ENCODE peak calls at places on chromosomes 13 and 19, in ten cellular contexts. One of them, this sample, is unnamed.

GRCh38 chr13:102721800-102722231 is 27.0 kb upstream of the METTL21C start:
- DNase-seq in Peyer's patch: no peak
- DNase-seq in tibial artery: no peak
- DNase-seq in GM23338: no peak
- DNase-seq in fibroblast of the aortic adventitia: peak
- DNase-seq in PC-9: no peak
- DNase-seq in NB4: no peak
- DNase-seq in fibroblast of pulmonary artery: peak
- DNase-seq in cardiac fibroblast: peak
- DNase-seq in lower lobe of right lung: no peak
- DNase-seq in this sample: no peak

GRCh38 chr19:2923510-2923909 is 21.3 kb downstream of the ZNF77 start:
- DNase-seq in PC-9: no peak
- DNase-seq in fibroblast of the aortic adventitia: peak
- DNase-seq in NB4: no peak
- DNase-seq in cardiac fibroblast: peak
- DNase-seq in GM23338: no peak
- DNase-seq in lower lobe of right lung: no peak
- DNase-seq in tibial artery: no peak
- DNase-seq in Peyer's patch: peak
- DNase-seq in fibroblast of pulmonary artery: peak
- DNase-seq in this sample: peak

GRCh38 chr19:45178262-45179062 is at the start of gene BLOC1S3:
- DNase-seq in PC-9: peak
- DNase-seq in lower lobe of right lung: peak
- DNase-seq in fibroblast of the aortic adventitia: peak
- DNase-seq in NB4: peak
- DNase-seq in cardiac fibroblast: peak
- DNase-seq in GM23338: peak
- DNase-seq in tibial artery: peak
- DNase-seq in fibroblast of pulmonary artery: peak
- DNase-seq in Peyer's patch: peak
- DNase-seq in this sample: peak

GRCh38 chr19:13959962-13960862 is 7.9 kb downstream of the DCAF15 start:
- DNase-seq in lower lobe of right lung: no peak
- DNase-seq in fibroblast of the aortic adventitia: no peak
- DNase-seq in NB4: peak
- DNase-seq in fibroblast of pulmonary artery: no peak
- DNase-seq in cardiac fibroblast: no peak
- DNase-seq in PC-9: no peak
- DNase-seq in tibial artery: no peak
- DNase-seq in Peyer's patch: no peak
- DNase-seq in GM23338: peak
- DNase-seq in this sample: no peak

GRCh38 chr13:80871481-80871880 is 530.6 kb upstream of the SPRY2 start:
- DNase-seq in GM23338: no peak
- DNase-seq in PC-9: no peak
- DNase-seq in fibroblast of pulmonary artery: peak
- DNase-seq in lower lobe of right lung: no peak
- DNase-seq in Peyer's patch: no peak
- DNase-seq in fibroblast of the aortic adventitia: peak
- DNase-seq in cardiac fibroblast: peak
- DNase-seq in tibial artery: no peak
- DNase-seq in NB4: no peak
- DNase-seq in this sample: no peak

GRCh38 chr13:73329355-73329754 is 270.6 kb downstream of the KLF5 start:
- DNase-seq in Peyer's patch: no peak
- DNase-seq in fibroblast of pulmonary artery: no peak
- DNase-seq in GM23338: peak
- DNase-seq in cardiac fibroblast: no peak
- DNase-seq in PC-9: no peak
- DNase-seq in fibroblast of the aortic adventitia: no peak
- DNase-seq in tibial artery: no peak
- DNase-seq in lower lobe of right lung: no peak
- DNase-seq in NB4: no peak
- DNase-seq in this sample: no peak

GRCh38 chr19:45767881-45768643 is 990 bp downstream of the SIX5 start:
- DNase-seq in tibial artery: peak
- DNase-seq in cardiac fibroblast: peak
- DNase-seq in lower lobe of right lung: peak
- DNase-seq in PC-9: peak
- DNase-seq in fibroblast of pulmonary artery: peak
- DNase-seq in Peyer's patch: peak
- DNase-seq in NB4: peak
- DNase-seq in GM23338: peak
- DNase-seq in fibroblast of the aortic adventitia: peak
- DNase-seq in this sample: peak

GRCh38 chr19:29546583-29547190 is 20.9 kb downstream of the VSTM2B start:
- DNase-seq in tibial artery: peak
- DNase-seq in cardiac fibroblast: no peak
- DNase-seq in PC-9: no peak
- DNase-seq in lower lobe of right lung: no peak
- DNase-seq in GM23338: no peak
- DNase-seq in fibroblast of the aortic adventitia: no peak
- DNase-seq in Peyer's patch: peak
- DNase-seq in NB4: no peak
- DNase-seq in fibroblast of pulmonary artery: no peak
- DNase-seq in this sample: no peak

GRCh38 chr13:21933001-21933400 is 262.1 kb downstream of the FGF9 start:
- DNase-seq in cardiac fibroblast: no peak
- DNase-seq in tibial artery: no peak
- DNase-seq in lower lobe of right lung: no peak
- DNase-seq in PC-9: no peak
- DNase-seq in Peyer's patch: no peak
- DNase-seq in fibroblast of pulmonary artery: no peak
- DNase-seq in GM23338: no peak
- DNase-seq in NB4: no peak
- DNase-seq in fibroblast of the aortic adventitia: no peak
- DNase-seq in this sample: no peak

GRCh38 chr13:104975272-104975671 is 1560.2 kb downstream of the EFNB2 start:
- DNase-seq in GM23338: no peak
- DNase-seq in Peyer's patch: no peak
- DNase-seq in tibial artery: no peak
- DNase-seq in PC-9: no peak
- DNase-seq in fibroblast of pulmonary artery: no peak
- DNase-seq in NB4: no peak
- DNase-seq in fibroblast of the aortic adventitia: no peak
- DNase-seq in lower lobe of right lung: no peak
- DNase-seq in cardiac fibroblast: no peak
- DNase-seq in this sample: no peak

GRCh38 chr13:78598933-78599332 is 4.4 kb downstream of the POU4F1 start:
- DNase-seq in fibroblast of the aortic adventitia: no peak
- DNase-seq in cardiac fibroblast: no peak
- DNase-seq in tibial artery: no peak
- DNase-seq in Peyer's patch: no peak
- DNase-seq in NB4: no peak
- DNase-seq in fibroblast of pulmonary artery: no peak
- DNase-seq in lower lobe of right lung: no peak
- DNase-seq in PC-9: no peak
- DNase-seq in GM23338: no peak
- DNase-seq in this sample: no peak

GRCh38 chr19:17329061-17329767 is 5.4 kb downstream of the ANO8 start:
- DNase-seq in PC-9: no peak
- DNase-seq in NB4: no peak
- DNase-seq in GM23338: peak
- DNase-seq in fibroblast of the aortic adventitia: no peak
- DNase-seq in cardiac fibroblast: no peak
- DNase-seq in tibial artery: no peak
- DNase-seq in lower lobe of right lung: no peak
- DNase-seq in Peyer's patch: no peak
- DNase-seq in fibroblast of pulmonary artery: no peak
- DNase-seq in this sample: no peak

GRCh38 chr13:20565120-20565736 is 1.7 kb upstream of the IFT88 start:
- DNase-seq in GM23338: peak
- DNase-seq in fibroblast of the aortic adventitia: no peak
- DNase-seq in tibial artery: no peak
- DNase-seq in PC-9: no peak
- DNase-seq in NB4: no peak
- DNase-seq in Peyer's patch: no peak
- DNase-seq in lower lobe of right lung: no peak
- DNase-seq in fibroblast of pulmonary artery: no peak
- DNase-seq in cardiac fibroblast: no peak
- DNase-seq in this sample: no peak

GRCh38 chr19:10231624-10232228 is 595 bp upstream of the S1PR2 start:
- DNase-seq in fibroblast of the aortic adventitia: no peak
- DNase-seq in Peyer's patch: no peak
- DNase-seq in fibroblast of pulmonary artery: no peak
- DNase-seq in tibial artery: no peak
- DNase-seq in PC-9: no peak
- DNase-seq in GM23338: no peak
- DNase-seq in cardiac fibroblast: no peak
- DNase-seq in lower lobe of right lung: no peak
- DNase-seq in NB4: no peak
- DNase-seq in this sample: no peak
- H3K4me3 ChIP-seq in fibroblast of the aortic adventitia: peak
- H3K4me3 ChIP-seq in Peyer's patch: peak
- H3K4me3 ChIP-seq in fibroblast of pulmonary artery: peak
- H3K4me3 ChIP-seq in tibial artery: peak
- H3K4me3 ChIP-seq in PC-9: peak
- H3K4me3 ChIP-seq in GM23338: peak
- H3K4me3 ChIP-seq in cardiac fibroblast: peak
- H3K4me3 ChIP-seq in lower lobe of right lung: peak
- H3K4me3 ChIP-seq in NB4: no peak
- H3K4me3 ChIP-seq in this sample: peak

GRCh38 chr13:93118081-93118615 is 108.5 kb upstream of the GPC6 start:
- DNase-seq in lower lobe of right lung: no peak
- DNase-seq in Peyer's patch: no peak
- DNase-seq in GM23338: no peak
- DNase-seq in cardiac fibroblast: peak
- DNase-seq in tibial artery: no peak
- DNase-seq in PC-9: no peak
- DNase-seq in fibroblast of pulmonary artery: no peak
- DNase-seq in NB4: no peak
- DNase-seq in fibroblast of the aortic adventitia: no peak
- DNase-seq in this sample: no peak

DNA sequence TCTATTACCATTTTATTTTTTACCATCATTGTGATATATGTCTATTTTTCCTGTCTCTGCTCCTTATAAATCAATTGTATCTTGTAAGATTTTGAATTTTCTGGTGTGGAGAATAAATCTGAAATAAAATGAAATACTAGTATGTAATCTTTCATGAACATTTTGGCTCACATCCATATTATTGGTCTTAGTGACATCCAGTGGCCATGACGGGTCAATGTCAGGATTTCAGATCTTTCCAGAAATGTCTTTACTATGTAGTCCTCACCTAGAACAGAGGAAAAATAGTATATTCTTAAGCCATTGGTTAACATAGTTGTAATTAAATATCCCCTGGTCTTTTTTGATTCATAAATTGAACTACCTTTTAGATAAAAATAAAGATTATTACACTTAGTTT is 109.8 kb upstream of the GPC6 start:
- DNase-seq in lower lobe of right lung: no peak
- DNase-seq in tibial artery: no peak
- DNase-seq in GM23338: peak
- DNase-seq in PC-9: no peak
- DNase-seq in fibroblast of pulmonary artery: no peak
- DNase-seq in NB4: peak
- DNase-seq in cardiac fibroblast: no peak
- DNase-seq in Peyer's patch: no peak
- DNase-seq in fibroblast of the aortic adventitia: no peak
- DNase-seq in this sample: no peak
- TF ChIP-seq CTCF in lower lobe of right lung: no peak
- TF ChIP-seq CTCF in tibial artery: no peak
- TF ChIP-seq CTCF in GM23338: peak
- TF ChIP-seq CTCF in PC-9: peak
- TF ChIP-seq CTCF in fibroblast of pulmonary artery: no peak
- TF ChIP-seq CTCF in NB4: no peak
- TF ChIP-seq CTCF in cardiac fibroblast: no peak
- TF ChIP-seq CTCF in Peyer's patch: no peak
- TF ChIP-seq CTCF in fibroblast of the aortic adventitia: no peak
- TF ChIP-seq CTCF in this sample: no peak

GRCh38 chr13:94706101-94706853 is 6.1 kb downstream of the SOX21 start:
- DNase-seq in lower lobe of right lung: no peak
- DNase-seq in NB4: no peak
- DNase-seq in fibroblast of the aortic adventitia: no peak
- DNase-seq in tibial artery: no peak
- DNase-seq in cardiac fibroblast: no peak
- DNase-seq in Peyer's patch: no peak
- DNase-seq in fibroblast of pulmonary artery: no peak
- DNase-seq in PC-9: no peak
- DNase-seq in GM23338: peak
- DNase-seq in this sample: no peak

GRCh38 chr13:94708031-94708571 is 4.2 kb downstream of the SOX21 start:
- DNase-seq in fibroblast of the aortic adventitia: no peak
- DNase-seq in cardiac fibroblast: no peak
- DNase-seq in Peyer's patch: no peak
- DNase-seq in tibial artery: no peak
- DNase-seq in lower lobe of right lung: no peak
- DNase-seq in fibroblast of pulmonary artery: no peak
- DNase-seq in PC-9: no peak
- DNase-seq in GM23338: peak
- DNase-seq in NB4: no peak
- DNase-seq in this sample: no peak

GRCh38 chr13:94706854-94707399 is 5.4 kb downstream of the SOX21 start:
- DNase-seq in lower lobe of right lung: no peak
- DNase-seq in tibial artery: no peak
- DNase-seq in GM23338: peak
- DNase-seq in fibroblast of the aortic adventitia: no peak
- DNase-seq in PC-9: no peak
- DNase-seq in cardiac fibroblast: no peak
- DNase-seq in fibroblast of pulmonary artery: no peak
- DNase-seq in NB4: no peak
- DNase-seq in Peyer's patch: no peak
- DNase-seq in this sample: no peak

GRCh38 chr13:94708971-94709614 is 3.3 kb downstream of the SOX21 start:
- DNase-seq in fibroblast of the aortic adventitia: no peak
- DNase-seq in GM23338: peak
- DNase-seq in Peyer's patch: no peak
- DNase-seq in cardiac fibroblast: no peak
- DNase-seq in PC-9: no peak
- DNase-seq in tibial artery: no peak
- DNase-seq in NB4: no peak
- DNase-seq in fibroblast of pulmonary artery: no peak
- DNase-seq in lower lobe of right lung: no peak
- DNase-seq in this sample: no peak

GRCh38 chr13:94707400-94708021 is 4.8 kb downstream of the SOX21 start:
- DNase-seq in cardiac fibroblast: no peak
- DNase-seq in fibroblast of pulmonary artery: no peak
- DNase-seq in GM23338: peak
- DNase-seq in PC-9: no peak
- DNase-seq in tibial artery: no peak
- DNase-seq in lower lobe of right lung: no peak
- DNase-seq in Peyer's patch: no peak
- DNase-seq in fibroblast of the aortic adventitia: no peak
- DNase-seq in NB4: no peak
- DNase-seq in this sample: no peak
- H3K4me3 ChIP-seq in cardiac fibroblast: no peak
- H3K4me3 ChIP-seq in fibroblast of pulmonary artery: no peak
- H3K4me3 ChIP-seq in GM23338: peak
- H3K4me3 ChIP-seq in PC-9: no peak
- H3K4me3 ChIP-seq in tibial artery: no peak
- H3K4me3 ChIP-seq in lower lobe of right lung: no peak
- H3K4me3 ChIP-seq in Peyer's patch: no peak
- H3K4me3 ChIP-seq in fibroblast of the aortic adventitia: no peak
- H3K4me3 ChIP-seq in NB4: no peak
- H3K4me3 ChIP-seq in this sample: no peak

DNA sequence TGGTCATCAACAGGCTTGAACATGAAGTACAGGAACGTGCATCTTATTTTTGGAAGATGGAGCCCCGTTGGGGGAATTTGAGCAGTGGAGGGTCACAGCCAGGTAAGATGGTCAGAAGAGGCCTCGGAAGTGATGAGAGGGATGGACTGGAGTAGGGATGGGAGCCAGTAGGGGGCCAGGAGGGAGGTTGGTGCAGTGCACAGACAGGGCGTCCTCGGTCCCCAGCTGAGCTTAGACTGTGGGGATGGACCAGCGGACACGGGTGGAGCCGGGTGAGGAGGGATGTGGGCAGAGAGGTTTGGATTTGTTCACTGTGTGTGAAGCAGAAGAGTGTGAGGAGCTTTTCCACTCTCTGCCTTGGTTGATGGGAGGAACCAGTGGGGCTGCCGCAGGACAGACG is 10.6 kb downstream of the RPS9 start:
- DNase-seq in GM23338: no peak
- DNase-seq in Peyer's patch: no peak
- DNase-seq in NB4: no peak
- DNase-seq in lower lobe of right lung: no peak
- DNase-seq in fibroblast of the aortic adventitia: no peak
- DNase-seq in PC-9: no peak
- DNase-seq in cardiac fibroblast: no peak
- DNase-seq in tibial artery: no peak
- DNase-seq in fibroblast of pulmonary artery: no peak
- DNase-seq in this sample: no peak
- TF ChIP-seq CTCF in GM23338: no peak
- TF ChIP-seq CTCF in Peyer's patch: no peak
- TF ChIP-seq CTCF in NB4: no peak
- TF ChIP-seq CTCF in lower lobe of right lung: no peak
- TF ChIP-seq CTCF in fibroblast of the aortic adventitia: no peak
- TF ChIP-seq CTCF in PC-9: no peak
- TF ChIP-seq CTCF in cardiac fibroblast: no peak
- TF ChIP-seq CTCF in tibial artery: no peak
- TF ChIP-seq CTCF in fibroblast of pulmonary artery: no peak
- TF ChIP-seq CTCF in this sample: no peak